ENCODE peak calls at places on chromosomes 4 and X, in five cellular contexts. J is coronary artery, F is Calu3, B is natural killer cell, E is neural crest cell. C is an unnamed sample.

GRCh38 chr4:126544276-126544675 is 1088.5 kb upstream of the INTU start:
- DNase-seq in B (no peak), J (no peak), F (no peak), E (no peak), C (no peak)

GRCh38 chr4:7266525-7267292 is 74.4 kb downstream of the SORCS2 start:
- DNase-seq in E (no peak), J (no peak), B (no peak), F (peak; percentile 4), C (no peak)

GRCh38 chr4:53147711-53148110 is 218.2 kb downstream of the SCFD2 start:
- DNase-seq in J (no peak), F (no peak), B (no peak), E (no peak), C (no peak)

GRCh38 chrX:9807355-9808182 is 21.3 kb downstream of the SHROOM2 start:
- DNase-seq in F (no peak), J (no peak), E (no peak), B (no peak), C (no peak)

GRCh38 chrX:123976671-123977316 is 15.3 kb downstream of the STAG2 start:
- DNase-seq in B (no peak), F (no peak), J (no peak), E (no peak), C (no peak)

GRCh38 chr4:87543835-87544461 is 14.8 kb upstream of the SPARCL1 start:
- DNase-seq in F (peak; percentile 32), B (no peak), J (no peak), E (no peak), C (no peak)

GRCh38 chrX:150621652-150622051 is 53.2 kb downstream of the MTM1 start:
- DNase-seq in B (no peak), J (no peak), E (no peak), F (no peak), C (no peak)

GRCh38 chrX:71302461-71303213 is 1.1 kb downstream of the ITGB1BP2 start:
- DNase-seq in E (no peak), B (no peak), F (no peak), J (no peak), C (no peak)

GRCh38 chrX:20066968-20067708 is 49.6 kb downstream of the MAP7D2 start:
- DNase-seq in J (no peak), E (no peak), F (peak; percentile 36), B (no peak), C (no peak)

GRCh38 chrX:30973784-30974427 is 84.9 kb upstream of the TAB3 start:
- DNase-seq in E (no peak), F (no peak), J (no peak), B (no peak), C (no peak)

GRCh38 chr4:15004701-15005301 is 2.5 kb downstream of the CPEB2 start:
- DNase-seq in B (peak; percentile 29), F (peak; percentile 58), J (peak; percentile 91), E (peak; percentile 25), C (peak; percentile 38)

GRCh38 chrX:69133561-69134542 is 31.4 kb downstream of the PJA1 start:
- DNase-seq in B (no peak), E (peak; percentile 33), F (peak; percentile 70), J (no peak), C (no peak)

GRCh38 chrX:103197721-103198306 is 17.1 kb upstream of the BEX4 start:
- DNase-seq in F (no peak), E (no peak), B (no peak), J (no peak), C (no peak)

GRCh38 chr4:10267066-10267465 is 150.5 kb upstream of the WDR1 start:
- DNase-seq in F (no peak), E (no peak), J (no peak), B (no peak), C (no peak)

GRCh38 chr4:170007113-170007512 is 19.1 kb downstream of the MFAP3L start:
- DNase-seq in J (no peak), E (no peak), F (no peak), B (no peak), C (no peak)

GRCh38 chrX:46873746-46874145 is 36.9 kb downstream of the RP2 start:
- DNase-seq in J (no peak), F (no peak), B (no peak), E (no peak), C (no peak)

GRCh38 chrX:63686878-63687714 is 97.9 kb downstream of the ARHGEF9 start:
- DNase-seq in B (no peak), J (no peak), E (no peak), F (peak; percentile 17), C (no peak)

GRCh38 chrX:88977835-88978234 is 230.8 kb downstream of the CPXCR1 start:
- DNase-seq in J (no peak), E (no peak), B (no peak), F (no peak), C (no peak)
- TF ChIP-seq CTCF in J (no peak), E (no peak), B (no peak), F (no peak), C (no peak)

DNA sequence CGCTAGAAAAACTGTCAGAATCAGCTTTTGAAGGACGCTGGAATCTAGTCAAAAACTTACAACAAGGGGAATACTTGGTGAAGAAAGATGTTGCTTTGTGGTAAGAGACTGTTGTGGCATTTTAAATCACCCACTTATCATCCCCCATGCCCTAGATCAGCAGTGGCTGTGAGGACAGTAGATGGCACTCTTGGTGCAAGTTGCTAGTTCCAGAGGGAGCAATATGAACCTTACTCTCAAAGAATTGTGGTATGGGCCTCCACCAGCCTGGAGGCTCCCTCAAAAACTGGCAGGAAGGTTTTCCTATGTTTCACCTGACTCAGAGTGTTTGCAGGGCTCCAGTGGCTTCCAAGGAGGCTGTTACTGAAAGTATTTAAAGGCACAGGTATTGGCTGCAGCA is 37.7 kb upstream of the SLC16A2 start:
- DNase-seq in B (no peak), E (peak; percentile 1), F (peak; percentile 35), J (no peak), C (no peak)
- TF ChIP-seq CTCF in B (no peak), E (peak; percentile 58), F (no peak), J (no peak), C (peak; percentile 45)

GRCh38 chr4:107710493-107711459 is 9.3 kb downstream of the PAPSS1 start:
- DNase-seq in J (no peak), B (no peak), E (no peak), F (no peak), C (no peak)

GRCh38 chr4:107709916-107710315 is 10.1 kb downstream of the PAPSS1 start:
- DNase-seq in J (no peak), B (no peak), E (no peak), F (no peak), C (no peak)

GRCh38 chr4:107701565-107701964 is 18.5 kb downstream of the PAPSS1 start:
- DNase-seq in E (no peak), J (no peak), B (no peak), F (no peak), C (no peak)

GRCh38 chr4:107708225-107708624 is 11.8 kb downstream of the PAPSS1 start:
- DNase-seq in F (no peak), E (no peak), B (no peak), J (no peak), C (no peak)

DNA sequence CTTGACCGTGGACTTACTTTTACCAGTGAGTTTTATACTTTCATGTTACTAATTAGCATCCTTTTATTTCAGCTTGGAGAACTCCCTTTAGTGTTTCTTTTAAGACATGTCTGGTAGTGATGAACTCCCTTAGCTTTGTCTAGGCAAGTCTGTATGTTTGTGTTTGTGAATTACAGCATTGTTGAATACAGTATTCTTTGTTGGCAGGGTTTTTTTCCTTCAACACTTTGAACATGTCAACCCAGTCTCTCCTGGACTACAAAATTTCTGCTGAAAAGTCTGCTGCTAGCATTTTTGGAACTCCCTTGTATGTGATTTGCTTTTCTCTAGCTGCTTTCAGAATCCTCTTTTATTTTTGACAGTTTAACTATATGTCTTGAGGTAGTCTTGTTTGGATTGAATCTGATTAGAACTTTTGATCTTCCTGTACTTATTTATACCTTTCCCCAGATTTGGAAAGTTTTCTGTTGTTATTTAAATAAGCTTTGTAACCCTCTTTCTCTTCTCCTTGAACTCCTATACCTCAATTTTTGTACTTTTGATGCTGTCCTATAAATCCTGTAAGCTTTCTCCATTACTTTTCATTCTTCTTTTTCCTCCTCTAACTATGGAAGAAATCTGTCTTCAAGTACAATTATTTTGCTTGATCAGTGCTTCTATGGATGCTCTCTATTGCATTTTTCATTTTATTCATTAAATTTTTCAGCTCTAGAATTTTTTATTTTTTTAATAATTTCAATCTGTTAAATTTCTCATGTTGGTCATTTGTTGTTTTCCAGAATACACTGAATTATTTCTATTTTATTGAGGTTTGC is 14.1 kb downstream of the PAPSS1 start:
- DNase-seq in F (no peak), B (no peak), E (no peak), J (no peak), C (no peak)
- TF ChIP-seq CTCF in F (no peak), B (no peak), E (no peak), J (no peak), C (no peak)

GRCh38 chr4:86512631-86513030 is 81.5 kb upstream of the PTPN13 start:
- DNase-seq in F (no peak), B (no peak), J (no peak), E (no peak), C (no peak)
- TF ChIP-seq CTCF in F (no peak), B (no peak), J (no peak), E (no peak), C (no peak)

GRCh38 chr4:108787724-108788123 is 24.9 kb upstream of the ETNPPL start:
- DNase-seq in E (no peak), F (no peak), B (no peak), J (no peak), C (no peak)

GRCh38 chr4:108786351-108786750 is 23.5 kb upstream of the ETNPPL start:
- DNase-seq in J (no peak), B (no peak), F (no peak), E (no peak), C (no peak)

GRCh38 chr4:108783666-108784463 is 21.0 kb upstream of the ETNPPL start:
- DNase-seq in J (no peak), F (peak; percentile 0), E (no peak), B (no peak), C (no peak)

GRCh38 chr4:108788731-108789130 is 25.9 kb upstream of the ETNPPL start:
- DNase-seq in F (no peak), B (no peak), J (no peak), E (no peak), C (no peak)

GRCh38 chr4:108787106-108787505 is 24.3 kb upstream of the ETNPPL start:
- DNase-seq in F (no peak), E (no peak), J (no peak), B (no peak), C (no peak)
- TF ChIP-seq CTCF in F (no peak), E (no peak), J (no peak), B (no peak), C (no peak)